ENCODE peak calls at places on chromosomes 4 and X, in ten cellular contexts. O is lung; Z is lower lobe of right lung; C is upper lobe of right lung; J is left ventricle myocardium inferior; Y is spleen; N is cardiac muscle cell; M is CD8-positive, alpha-beta T cell; D is left lung; P is fibroblast of lung. F is an unnamed sample.

GRCh38 chr4:185730849-185731608 is 81.0 kb downstream of the SORBS2 start:
- DNase-seq in N (peak), O (no peak), J (no peak), Y (no peak), C (no peak), D (no peak), Z (no peak), M (no peak), P (peak), F (no peak)

GRCh38 chrX:22124098-22124497 is 92.0 kb downstream of the PHEX start:
- DNase-seq in Z (no peak), O (no peak), Y (no peak), D (no peak), J (no peak), M (no peak), N (no peak), C (no peak), P (peak), F (no peak)

GRCh38 chr4:10897076-10897475 is 212.5 kb upstream of the CLNK start:
- DNase-seq in M (no peak), Y (no peak), P (no peak), N (no peak), J (no peak), D (no peak), O (no peak), Z (no peak), C (no peak), F (no peak)

GRCh38 chr4:6225469-6225868 is 25.1 kb upstream of the JAKMIP1 start:
- DNase-seq in D (no peak), Y (no peak), J (no peak), M (no peak), P (peak), N (peak), Z (no peak), O (no peak), C (peak), F (no peak)

GRCh38 chr4:129808242-129808641 is 712.3 kb downstream of the C4orf33 start:
- DNase-seq in Y (no peak), P (no peak), O (no peak), Z (no peak), N (no peak), M (no peak), D (no peak), C (no peak), J (no peak), F (no peak)

GRCh38 chr4:92477309-92477708 is 173.5 kb downstream of the GRID2 start:
- DNase-seq in Z (no peak), O (no peak), J (no peak), Y (no peak), M (no peak), N (no peak), C (no peak), P (no peak), D (no peak), F (no peak)

GRCh38 chrX:1027133-1027532 is 185.3 kb downstream of the CRLF2 start:
- DNase-seq in D (no peak), Y (peak), C (peak), N (no peak), P (no peak), J (no peak), M (no peak), Z (no peak), O (no peak), F (no peak)

GRCh38 chr4:169398294-169398693 is 127.5 kb upstream of the SH3RF1 start:
- DNase-seq in J (no peak), N (peak), C (no peak), M (no peak), D (no peak), P (peak), Z (no peak), Y (no peak), O (no peak), F (no peak)

GRCh38 chrX:39848900-39849299 is 248.9 kb downstream of the BCOR start:
- DNase-seq in N (peak), J (no peak), D (no peak), Z (no peak), O (no peak), P (peak), C (no peak), M (no peak), Y (no peak), F (no peak)

GRCh38 chrX:87805829-87806490 is 288.4 kb downstream of the KLHL4 start:
- DNase-seq in D (no peak), Z (no peak), Y (no peak), P (no peak), J (no peak), O (no peak), C (no peak), N (peak), M (no peak), F (no peak)

GRCh38 chr4:133938061-133938460 is 263.5 kb downstream of the PABPC4L start:
- DNase-seq in N (no peak), M (no peak), J (no peak), Z (no peak), Y (no peak), C (no peak), D (no peak), P (no peak), O (no peak), F (no peak)

GRCh38 chr4:7198440-7199128 is 6.2 kb downstream of the SORCS2 start:
- DNase-seq in J (no peak), P (no peak), Y (peak), Z (peak), M (no peak), N (no peak), C (peak), O (no peak), D (peak), F (no peak)

GRCh38 chrX:11998944-11999343 is 139.3 kb upstream of the FRMPD4 start:
- DNase-seq in C (no peak), J (no peak), N (peak), P (no peak), Y (no peak), M (no peak), Z (no peak), O (no peak), D (no peak), F (no peak)

GRCh38 chrX:15874672-15875071 is 20.1 kb upstream of the AP1S2 start:
- DNase-seq in Y (no peak), O (no peak), N (no peak), Z (no peak), M (no peak), J (no peak), D (no peak), C (no peak), P (no peak), F (no peak)

GRCh38 chrX:15882704-15883539 is 28.3 kb upstream of the AP1S2 start:
- DNase-seq in Y (no peak), C (no peak), Z (no peak), O (no peak), J (no peak), D (no peak), P (peak), N (peak), M (no peak), F (no peak)

GRCh38 chrX:15873566-15873965 is 19.0 kb upstream of the AP1S2 start:
- DNase-seq in P (peak), M (no peak), D (no peak), Y (no peak), Z (no peak), O (no peak), J (no peak), N (peak), C (no peak), F (no peak)

GRCh38 chrX:15881498-15881897 is 26.9 kb upstream of the AP1S2 start:
- DNase-seq in O (no peak), N (no peak), M (no peak), D (no peak), P (no peak), Z (no peak), C (no peak), Y (no peak), J (no peak), F (no peak)

GRCh38 chrX:15877380-15877779 is 22.8 kb upstream of the AP1S2 start:
- DNase-seq in Z (no peak), M (no peak), C (no peak), J (peak), P (peak), N (peak), Y (no peak), O (no peak), D (no peak), F (no peak)
- H3K27ac ChIP-seq in Z (no peak), M (no peak), C (no peak), J (no peak), P (no peak), N (no peak), Y (no peak), O (no peak), D (no peak), F (no peak)

GRCh38 chrX:112043997-112044396 is 38.6 kb downstream of the TRPC5 start:
- DNase-seq in O (no peak), C (no peak), D (no peak), N (peak), J (no peak), Z (no peak), M (no peak), P (no peak), Y (no peak), F (no peak)
- TF ChIP-seq CTCF in O (no peak), C (peak), D (no peak), N (peak), J (peak), Z (no peak), M (no peak), P (no peak), Y (no peak), F (no peak)

DNA sequence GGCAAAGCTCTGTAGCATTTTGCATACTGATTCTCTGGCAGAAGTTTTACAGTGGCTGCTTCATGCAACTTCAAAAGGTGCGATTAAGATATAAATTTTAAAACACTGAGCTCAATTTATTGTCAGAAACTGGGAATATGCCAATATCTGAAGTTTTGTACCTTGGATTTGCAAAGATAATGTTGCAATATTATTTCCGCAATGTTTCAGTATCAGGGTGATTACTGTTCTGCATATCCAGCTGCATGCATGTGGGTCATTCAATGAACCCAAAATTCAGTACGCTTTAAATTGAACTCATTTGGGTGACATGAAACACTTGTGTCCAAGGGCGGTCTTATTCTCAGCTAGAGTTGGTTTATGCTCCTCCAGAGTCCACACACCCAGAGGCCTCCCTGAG is 26.2 kb downstream of the TRMT10A start:
- DNase-seq in O (no peak), C (no peak), M (no peak), N (no peak), D (no peak), Z (no peak), J (no peak), P (no peak), Y (no peak), F (no peak)
- H3K27ac ChIP-seq in O (no peak), C (no peak), M (no peak), N (no peak), D (no peak), Z (no peak), J (no peak), P (no peak), Y (no peak), F (no peak)

GRCh38 chrX:36241397-36241796 is 321.9 kb downstream of the CFAP47 start:
- DNase-seq in D (no peak), N (no peak), O (no peak), M (no peak), Z (no peak), Y (peak), J (no peak), P (no peak), C (no peak), F (no peak)
- TF ChIP-seq CTCF in D (no peak), N (no peak), O (no peak), M (no peak), Z (no peak), Y (no peak), J (no peak), P (no peak), C (no peak), F (no peak)

F was measured in WERI-Rb-1.